ENCODE peak calls at places on chromosomes 11 and 22, in seven cellular contexts. E is choroid plexus epithelial cell, R is GM13977, T is fibroblast of mammary gland, J is neural crest cell, H is tibial nerve, W is RWPE1. K is an unnamed sample.

GRCh38 chr11:33633251-33634003 is 67.2 kb downstream of the C11orf91 start:
- DNase-seq in R (no peak), W (peak; percentile 85), T (peak; percentile 85), H (no peak), J (no peak), E (peak; percentile 80), K (no peak)

GRCh38 chr22:47128216-47129215 is 366.1 kb downstream of the TBC1D22A start:
- DNase-seq in T (no peak), W (no peak), H (no peak), E (no peak), R (no peak), J (no peak), K (no peak)

GRCh38 chr22:29256606-29257325 is 11.0 kb downstream of the RHBDD3 start:
- DNase-seq in T (no peak), E (no peak), R (no peak), J (no peak), W (no peak), H (no peak), K (no peak)

GRCh38 chr11:2771758-2772466 is 72.1 kb upstream of the KCNQ1OT1 start:
- DNase-seq in J (no peak), H (no peak), T (no peak), R (no peak), W (no peak), E (no peak), K (peak; percentile 1)

GRCh38 chr22:20401376-20402020 is 7.5 kb downstream of the ZNF74 start:
- DNase-seq in H (no peak), E (no peak), R (no peak), J (no peak), W (no peak), T (no peak), K (no peak)

GRCh38 chr11:32939046-32939445 is 46.4 kb downstream of the QSER1 start:
- DNase-seq in R (peak; percentile 47), H (no peak), E (no peak), J (no peak), W (no peak), T (no peak), K (no peak)

GRCh38 chr11:88521354-88522310 is 184.1 kb upstream of the CTSC start:
- DNase-seq in T (no peak), H (no peak), R (no peak), J (no peak), E (peak; percentile 68), W (no peak), K (no peak)

GRCh38 chr11:121459413-121460041 is 6.8 kb upstream of the SORL1-AS1 start:
- DNase-seq in E (no peak), J (no peak), R (no peak), H (no peak), T (no peak), W (no peak), K (no peak)

GRCh38 chr11:95378106-95378505 is 147.1 kb upstream of the SESN3 start:
- DNase-seq in E (no peak), R (no peak), W (no peak), H (no peak), T (peak; percentile 56), J (no peak), K (no peak)

DNA sequence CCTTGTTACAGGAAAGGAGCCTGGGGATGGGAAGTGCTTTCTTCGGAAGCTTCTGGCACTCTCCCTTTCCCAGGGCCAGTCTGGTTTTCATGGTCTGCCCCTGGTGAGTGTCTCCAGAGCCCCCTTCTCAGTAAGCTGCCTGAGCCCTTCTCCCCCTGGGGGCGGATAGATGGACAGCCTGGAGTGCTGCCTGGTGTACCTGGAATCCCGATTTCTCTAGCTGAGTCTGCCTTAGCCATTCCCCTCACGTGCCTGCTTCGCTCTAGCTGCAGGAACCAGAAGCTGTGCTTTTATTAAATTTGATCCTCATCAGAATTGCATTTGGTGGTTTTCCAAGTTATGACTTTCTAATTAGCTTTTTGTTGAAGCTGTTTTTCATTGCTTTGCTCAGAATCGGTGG is 152.9 kb upstream of the NAV2 start:
- DNase-seq in E (no peak), H (no peak), T (no peak), R (no peak), J (no peak), W (no peak), K (no peak)
- TF ChIP-seq CTCF in E (no peak), H (no peak), T (no peak), R (no peak), J (no peak), W (no peak), K (no peak)

GRCh38 chr11:119991022-119991404 is 146.9 kb downstream of the TRIM29 start:
- DNase-seq in H (no peak), R (no peak), J (no peak), T (no peak), W (no peak), E (no peak), K (no peak)

GRCh38 chr11:119995730-119996491 is 142.0 kb downstream of the TRIM29 start:
- DNase-seq in E (no peak), J (no peak), W (no peak), H (no peak), R (no peak), T (no peak), K (no peak)

GRCh38 chr11:119992171-119993051 is 145.5 kb downstream of the TRIM29 start:
- DNase-seq in W (no peak), E (no peak), J (no peak), R (no peak), H (no peak), T (no peak), K (no peak)

GRCh38 chr11:119991669-119992068 is 146.2 kb downstream of the TRIM29 start:
- DNase-seq in H (no peak), W (no peak), E (no peak), J (no peak), T (no peak), R (no peak), K (no peak)

GRCh38 chr11:119993732-119994131 is 144.2 kb downstream of the TRIM29 start:
- DNase-seq in T (no peak), H (no peak), R (no peak), W (peak; percentile 51), J (no peak), E (no peak), K (no peak)
- TF ChIP-seq CTCF in T (no peak), H (no peak), R (no peak), W (no peak), J (peak; percentile 14), E (no peak), K (no peak)

GRCh38 chr11:8604078-8604723 is 10.2 kb upstream of the STK33 start:
- DNase-seq in H (peak; percentile 51), R (peak; percentile 54), J (peak; percentile 56), E (peak; percentile 100), T (peak; percentile 100), W (peak; percentile 88), K (peak; percentile 47)
- TF ChIP-seq CTCF in H (peak; percentile 35), R (peak; percentile 88), J (peak; percentile 67), E (peak; percentile 87), T (peak; percentile 92), W (peak; percentile 89), K (peak; percentile 82)

GRCh38 chr11:13487661-13488030 is 8.2 kb downstream of the PTH start:
- DNase-seq in W (no peak), H (no peak), R (peak; percentile 42), T (peak; percentile 1), J (no peak), E (peak; percentile 40), K (no peak)
- TF ChIP-seq CTCF in W (no peak), H (no peak), R (peak; percentile 51), T (peak; percentile 29), J (peak; percentile 6), E (peak; percentile 50), K (peak; percentile 21)

GRCh38 chr11:71448257-71449161 is at the start of gene DHCR7:
- DNase-seq in T (peak; percentile 93), R (peak; percentile 99), J (peak; percentile 93), E (peak; percentile 97), W (peak; percentile 96), H (peak; percentile 74), K (peak; percentile 96)
- TF ChIP-seq CTCF in T (no peak), R (no peak), J (no peak), E (no peak), W (no peak), H (no peak), K (no peak)

DNA sequence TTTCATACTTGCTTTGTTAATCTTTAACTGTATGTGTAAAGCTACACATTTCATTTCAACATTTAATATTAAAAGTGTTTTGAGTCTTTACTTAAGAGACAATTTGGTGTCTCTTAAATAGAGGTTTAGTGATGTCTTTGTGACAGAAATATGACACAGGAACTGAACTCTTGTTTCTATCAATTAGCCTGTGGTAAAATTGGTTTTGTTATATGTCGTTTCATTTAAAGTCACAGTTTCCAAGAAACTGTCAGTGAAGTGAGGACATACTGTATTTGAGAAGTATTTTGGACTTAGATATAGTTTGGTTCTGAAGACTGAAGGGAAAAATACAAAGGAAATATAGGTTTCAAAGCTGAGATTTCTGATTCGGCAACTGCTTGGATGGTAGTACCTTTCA is 6.4 kb upstream of the IL18BP start:
- DNase-seq in H (no peak), J (no peak), W (no peak), R (no peak), T (no peak), E (no peak), K (no peak)
- TF ChIP-seq CTCF in H (no peak), J (no peak), W (no peak), R (no peak), T (no peak), E (no peak), K (no peak)

GRCh38 chr11:843086-843704 is 543 bp downstream of the TSPAN4 start:
- DNase-seq in E (no peak), R (no peak), H (no peak), T (no peak), W (no peak), J (no peak), K (no peak)
- TF ChIP-seq CTCF in E (no peak), R (peak; percentile 18), H (no peak), T (no peak), W (no peak), J (peak; percentile 32), K (no peak)

DNA sequence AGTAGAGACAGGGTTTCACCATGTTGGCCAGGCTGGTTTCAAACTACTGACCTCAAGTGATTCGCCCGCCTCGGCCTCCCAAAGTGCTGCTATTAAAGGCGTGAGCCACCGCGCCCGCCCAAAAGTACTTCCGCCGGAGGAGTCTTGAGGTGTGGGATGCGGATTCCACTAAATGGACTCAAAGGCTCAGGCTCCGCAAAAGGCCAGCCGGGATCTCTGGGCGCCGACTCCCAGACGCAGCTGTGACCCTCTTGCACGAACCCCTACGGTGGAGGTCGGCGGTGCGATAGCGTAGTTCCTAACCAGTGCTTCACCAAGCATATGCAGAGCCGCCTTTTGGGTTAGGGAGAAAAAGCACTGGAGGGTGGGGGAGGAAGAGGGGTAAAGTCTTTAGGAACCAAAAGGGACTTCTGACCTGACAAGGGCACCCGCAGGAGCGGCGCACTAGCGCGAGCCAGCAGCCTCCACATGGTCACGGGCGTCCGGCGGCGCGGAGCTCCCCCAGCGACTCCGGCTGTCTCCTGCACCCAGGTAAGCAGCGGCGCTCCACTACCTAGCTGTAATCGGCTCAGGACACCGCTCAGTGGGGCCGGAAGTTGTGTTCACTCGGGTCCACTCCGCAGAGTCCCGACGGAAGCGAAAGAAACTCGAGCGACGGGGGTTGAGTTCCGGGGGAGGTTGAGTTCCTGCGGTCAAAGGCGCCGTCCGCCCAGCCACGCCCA is at the start of gene MRPL16:
- DNase-seq in W (peak; percentile 89), H (peak; percentile 72), J (peak; percentile 80), E (peak; percentile 92), R (peak; percentile 85), T (peak; percentile 86), K (peak; percentile 89)
- TF ChIP-seq CTCF in W (peak; percentile 37), H (no peak), J (peak; percentile 55), E (peak; percentile 23), R (peak; percentile 20), T (no peak), K (peak; percentile 27)